ENCODE peak calls at places on chromosomes 11 and 22, in five cellular contexts. I is heart right ventricle, L is HFF-Myc, Z is fibroblast of mammary gland, Q is Calu3. R is an unnamed sample.

GRCh38 chr22:37435970-37436603 is 8.8 kb upstream of the ELFN2 start:
- DNase-seq in I (no peak), L (no peak), Q (no peak), Z (no peak), R (no peak)

GRCh38 chr22:38753894-38754246 is 1.9 kb downstream of the SUN2 start:
- DNase-seq in Q (no peak), Z (no peak), I (no peak), L (no peak), R (no peak)

GRCh38 chr22:37498289-37498909 is 12.2 kb upstream of the MFNG start:
- DNase-seq in I (no peak), Z (no peak), Q (peak), L (no peak), R (no peak)

GRCh38 chr22:39900306-39901227 is at the start of gene GRAP2:
- DNase-seq in Q (no peak), Z (no peak), I (no peak), L (no peak), R (no peak)

GRCh38 chr11:67289651-67290479 is 762 bp downstream of the ANKRD13D start:
- DNase-seq in L (no peak), I (no peak), Z (no peak), Q (no peak), R (no peak)

GRCh38 chr22:23904855-23905254 is 10.7 kb downstream of the MIF start:
- DNase-seq in Q (no peak), L (no peak), Z (no peak), I (peak), R (no peak)

GRCh38 chr11:69832561-69833413 is 13.6 kb upstream of the FGF3 start:
- DNase-seq in Z (no peak), I (no peak), L (no peak), Q (no peak), R (no peak)

GRCh38 chr11:16604784-16605439 is 133.5 kb upstream of the C11orf58 start:
- DNase-seq in Q (peak), Z (no peak), I (peak), L (no peak), R (peak)

GRCh38 chr11:63904743-63905142 is 12.2 kb downstream of the RCOR2 start:
- DNase-seq in L (no peak), I (no peak), Q (no peak), Z (no peak), R (no peak)

GRCh38 chr22:38729946-38730345 is 24.2 kb downstream of the GTPBP1 start:
- DNase-seq in Z (no peak), I (no peak), Q (no peak), L (no peak), R (no peak)

GRCh38 chr11:7154881-7155344 is 66.1 kb downstream of the RBMXL2 start:
- DNase-seq in Z (peak), L (no peak), Q (no peak), I (peak), R (no peak)

GRCh38 chr11:129694966-129695365 is 120.7 kb upstream of the TMEM45B start:
- DNase-seq in L (no peak), Q (no peak), Z (peak), I (no peak), R (no peak)

GRCh38 chr11:47161134-47161854 is 15.4 kb downstream of the ARFGAP2 start:
- DNase-seq in L (no peak), Z (peak), Q (peak), I (peak), R (peak)

GRCh38 chr11:120316880-120317688 is 8.0 kb upstream of the TLCD5 start:
- DNase-seq in L (no peak), I (peak), Z (peak), Q (peak), R (peak)

GRCh38 chr11:763073-763463 is 14.2 kb downstream of the GATD1 start:
- DNase-seq in Z (no peak), Q (peak), L (no peak), I (no peak), R (no peak)

GRCh38 chr11:1727861-1728260 is 22.5 kb downstream of the IFITM10 start:
- DNase-seq in I (no peak), Z (no peak), L (no peak), Q (no peak), R (no peak)

GRCh38 chr11:33268945-33269567 is 11.9 kb downstream of the HIPK3 start:
- DNase-seq in I (no peak), Z (peak), Q (no peak), L (no peak), R (peak)

GRCh38 chr11:124195419-124195734 is 12.2 kb downstream of the OR10D3 start:
- DNase-seq in Q (no peak), Z (no peak), L (no peak), I (no peak), R (no peak)
- TF ChIP-seq CTCF in Q (no peak), Z (no peak), L (no peak), I (no peak), R (no peak)

GRCh38 chr11:96794152-96794551 is 404.3 kb downstream of the JRKL start:
- DNase-seq in Z (no peak), L (no peak), I (no peak), Q (no peak), R (no peak)
- TF ChIP-seq CTCF in Z (peak), L (peak), I (no peak), Q (no peak), R (no peak)

DNA sequence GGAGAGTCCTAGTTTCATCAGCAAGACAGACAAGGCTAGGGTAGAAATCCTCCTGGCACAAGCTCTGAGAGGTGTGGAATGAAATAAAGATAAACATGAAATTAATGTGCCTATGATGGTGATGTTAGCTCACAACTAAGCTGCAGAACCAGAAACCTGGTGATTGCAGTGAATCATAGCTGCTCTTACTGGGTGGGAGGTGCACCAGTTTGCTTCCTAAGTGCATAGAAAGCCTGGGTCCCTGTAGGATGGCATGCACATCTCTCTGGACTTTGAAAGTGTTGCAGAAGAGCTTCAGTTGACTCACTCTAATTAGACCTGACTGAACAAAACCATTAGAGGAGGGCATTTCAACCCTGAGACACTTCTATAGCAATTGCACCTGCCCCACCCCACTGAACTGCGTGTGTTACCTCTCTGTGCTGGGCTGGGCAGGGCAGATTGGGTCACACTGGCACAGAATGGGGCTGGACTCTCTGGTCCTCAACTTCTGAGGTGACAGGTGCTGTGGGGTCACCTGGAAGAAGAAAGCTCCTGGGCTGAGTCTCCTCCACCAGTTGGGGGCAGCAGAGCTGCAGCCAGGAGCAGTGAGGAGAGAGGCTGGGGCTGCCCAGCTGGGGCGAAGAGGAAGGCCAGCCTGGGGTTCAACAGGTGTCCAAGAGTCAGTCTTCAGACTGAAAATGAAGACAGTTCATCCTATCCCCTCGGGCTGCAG is 57.9 kb downstream of the GGTLC2 start:
- DNase-seq in I (no peak), Q (peak), Z (peak), L (no peak), R (no peak)
- TF ChIP-seq CTCF in I (peak), Q (peak), Z (peak), L (peak), R (no peak)

GRCh38 chr11:115103921-115104320 is 400.3 kb downstream of the CADM1 start:
- DNase-seq in I (no peak), L (no peak), Q (no peak), Z (no peak), R (no peak)
- TF ChIP-seq CTCF in I (no peak), L (no peak), Q (no peak), Z (no peak), R (no peak)